ENCODE peak calls at places on chromosomes 5 and 9, in six cellular contexts. One of them, this sample, is unnamed. For H3K4me1, the result is how much of the 10 kb centered on the place peaks cover.

GRCh38 chr9:35736201-35736633 is 3.8 kb downstream of the CREB3 start:
- DNase-seq in Peyer's patch: peak
- DNase-seq in left ventricle myocardium inferior: peak
- DNase-seq in cardiac muscle cell: peak
- DNase-seq in lower lobe of right lung: peak
- DNase-seq in endothelial cell of umbilical vein: peak
- DNase-seq in this sample: peak

GRCh38 chr9:33813712-33814641 is 3.0 kb upstream of the UBE2R2 start:
- DNase-seq in endothelial cell of umbilical vein: peak
- DNase-seq in left ventricle myocardium inferior: no peak
- DNase-seq in Peyer's patch: peak
- DNase-seq in cardiac muscle cell: peak
- DNase-seq in lower lobe of right lung: no peak
- DNase-seq in this sample: no peak

GRCh38 chr5:79878721-79879336 is 112.2 kb downstream of the MTX3 start:
- DNase-seq in endothelial cell of umbilical vein: no peak
- DNase-seq in Peyer's patch: no peak
- DNase-seq in cardiac muscle cell: peak
- DNase-seq in lower lobe of right lung: no peak
- DNase-seq in left ventricle myocardium inferior: no peak
- DNase-seq in this sample: no peak

GRCh38 chr5:7169240-7169878 is 226.6 kb upstream of the ADCY2 start:
- DNase-seq in left ventricle myocardium inferior: no peak
- DNase-seq in lower lobe of right lung: no peak
- DNase-seq in Peyer's patch: no peak
- DNase-seq in cardiac muscle cell: no peak
- DNase-seq in endothelial cell of umbilical vein: no peak
- DNase-seq in this sample: no peak

GRCh38 chr5:62621280-62621679 is 42.7 kb downstream of the LRRC70 start:
- DNase-seq in Peyer's patch: no peak
- DNase-seq in lower lobe of right lung: no peak
- DNase-seq in cardiac muscle cell: peak
- DNase-seq in left ventricle myocardium inferior: no peak
- DNase-seq in endothelial cell of umbilical vein: no peak
- DNase-seq in this sample: no peak

GRCh38 chr9:438066-438465 is 223.4 kb downstream of the DOCK8 start:
- DNase-seq in endothelial cell of umbilical vein: no peak
- DNase-seq in left ventricle myocardium inferior: no peak
- DNase-seq in lower lobe of right lung: no peak
- DNase-seq in Peyer's patch: no peak
- DNase-seq in cardiac muscle cell: no peak
- DNase-seq in this sample: no peak

GRCh38 chr5:13946111-13946510 is 1.6 kb upstream of the DNAH5 start:
- DNase-seq in Peyer's patch: no peak
- DNase-seq in cardiac muscle cell: no peak
- DNase-seq in left ventricle myocardium inferior: no peak
- DNase-seq in endothelial cell of umbilical vein: no peak
- DNase-seq in lower lobe of right lung: no peak
- DNase-seq in this sample: no peak

GRCh38 chr5:16936150-16937022 is at the start of gene MYO10:
- DNase-seq in endothelial cell of umbilical vein: peak
- DNase-seq in left ventricle myocardium inferior: peak
- DNase-seq in Peyer's patch: peak
- DNase-seq in cardiac muscle cell: peak
- DNase-seq in lower lobe of right lung: peak
- DNase-seq in this sample: peak

GRCh38 chr9:96617439-96618185 is 2.0 kb downstream of the CDC14B start:
- DNase-seq in endothelial cell of umbilical vein: no peak
- DNase-seq in Peyer's patch: no peak
- DNase-seq in cardiac muscle cell: peak
- DNase-seq in left ventricle myocardium inferior: no peak
- DNase-seq in lower lobe of right lung: no peak
- DNase-seq in this sample: no peak

GRCh38 chr9:23438299-23438907 is 387.6 kb downstream of the ELAVL2 start:
- DNase-seq in lower lobe of right lung: no peak
- DNase-seq in Peyer's patch: no peak
- DNase-seq in cardiac muscle cell: no peak
- DNase-seq in left ventricle myocardium inferior: no peak
- DNase-seq in endothelial cell of umbilical vein: no peak
- DNase-seq in this sample: no peak

GRCh38 chr9:133146746-133147411 is 16.8 kb downstream of the GBGT1 start:
- DNase-seq in Peyer's patch: no peak
- DNase-seq in lower lobe of right lung: no peak
- DNase-seq in endothelial cell of umbilical vein: no peak
- DNase-seq in left ventricle myocardium inferior: no peak
- DNase-seq in cardiac muscle cell: no peak
- DNase-seq in this sample: no peak

GRCh38 chr5:124677376-124677998 is 69.0 kb downstream of the ZNF608 start:
- DNase-seq in Peyer's patch: no peak
- DNase-seq in endothelial cell of umbilical vein: peak
- DNase-seq in lower lobe of right lung: no peak
- DNase-seq in cardiac muscle cell: no peak
- DNase-seq in left ventricle myocardium inferior: no peak
- DNase-seq in this sample: no peak

GRCh38 chr5:131324311-131324710 is 60.5 kb downstream of the CDC42SE2 start:
- DNase-seq in lower lobe of right lung: no peak
- DNase-seq in left ventricle myocardium inferior: no peak
- DNase-seq in Peyer's patch: no peak
- DNase-seq in endothelial cell of umbilical vein: no peak
- DNase-seq in cardiac muscle cell: no peak
- DNase-seq in this sample: no peak

GRCh38 chr5:126124706-126125345 is 298.4 kb upstream of the GRAMD2B start:
- DNase-seq in lower lobe of right lung: no peak
- DNase-seq in Peyer's patch: no peak
- DNase-seq in cardiac muscle cell: no peak
- DNase-seq in endothelial cell of umbilical vein: no peak
- DNase-seq in left ventricle myocardium inferior: no peak
- DNase-seq in this sample: no peak

GRCh38 chr5:60487466-60487865 is 212.5 kb downstream of the DEPDC1B start:
- DNase-seq in endothelial cell of umbilical vein: no peak
- DNase-seq in cardiac muscle cell: no peak
- DNase-seq in lower lobe of right lung: no peak
- DNase-seq in left ventricle myocardium inferior: no peak
- DNase-seq in Peyer's patch: no peak
- DNase-seq in this sample: no peak

GRCh38 chr9:79621916-79622575 is 50.3 kb downstream of the TLE4 start:
- DNase-seq in cardiac muscle cell: no peak
- DNase-seq in left ventricle myocardium inferior: no peak
- DNase-seq in endothelial cell of umbilical vein: no peak
- DNase-seq in lower lobe of right lung: no peak
- DNase-seq in Peyer's patch: no peak
- DNase-seq in this sample: no peak

GRCh38 chr9:38644601-38645000 is 24.2 kb upstream of the ANKRD18A start:
- DNase-seq in left ventricle myocardium inferior: no peak
- DNase-seq in lower lobe of right lung: no peak
- DNase-seq in cardiac muscle cell: no peak
- DNase-seq in endothelial cell of umbilical vein: no peak
- DNase-seq in Peyer's patch: no peak
- DNase-seq in this sample: no peak

GRCh38 chr5:6730407-6730806 is 17.2 kb downstream of the TENT4A start:
- DNase-seq in endothelial cell of umbilical vein: no peak
- DNase-seq in left ventricle myocardium inferior: no peak
- DNase-seq in cardiac muscle cell: no peak
- DNase-seq in Peyer's patch: peak
- DNase-seq in lower lobe of right lung: no peak
- DNase-seq in this sample: no peak

GRCh38 chr9:32665101-32665500 is 29.6 kb upstream of the TAF1L start:
- DNase-seq in cardiac muscle cell: no peak
- DNase-seq in lower lobe of right lung: no peak
- DNase-seq in endothelial cell of umbilical vein: no peak
- DNase-seq in Peyer's patch: no peak
- DNase-seq in left ventricle myocardium inferior: no peak
- DNase-seq in this sample: no peak

GRCh38 chr5:134000116-134000515 is 4.7 kb downstream of the VDAC1 start:
- DNase-seq in lower lobe of right lung: no peak
- DNase-seq in left ventricle myocardium inferior: peak
- DNase-seq in endothelial cell of umbilical vein: no peak
- DNase-seq in Peyer's patch: no peak
- DNase-seq in cardiac muscle cell: no peak
- DNase-seq in this sample: no peak

GRCh38 chr5:140292212-140293040 is 10.5 kb downstream of the PFDN1 start:
- DNase-seq in cardiac muscle cell: no peak
- DNase-seq in lower lobe of right lung: no peak
- DNase-seq in endothelial cell of umbilical vein: peak
- DNase-seq in Peyer's patch: no peak
- DNase-seq in left ventricle myocardium inferior: no peak
- DNase-seq in this sample: no peak

GRCh38 chr5:169893010-169893409 is 87.3 kb downstream of the INSYN2B start:
- DNase-seq in endothelial cell of umbilical vein: no peak
- DNase-seq in left ventricle myocardium inferior: no peak
- DNase-seq in lower lobe of right lung: no peak
- DNase-seq in cardiac muscle cell: no peak
- DNase-seq in Peyer's patch: no peak
- DNase-seq in this sample: no peak

GRCh38 chr5:33794550-33795300 is 97.1 kb downstream of the ADAMTS12 start:
- DNase-seq in endothelial cell of umbilical vein: peak
- DNase-seq in cardiac muscle cell: no peak
- DNase-seq in lower lobe of right lung: no peak
- DNase-seq in left ventricle myocardium inferior: no peak
- DNase-seq in Peyer's patch: no peak
- DNase-seq in this sample: no peak

GRCh38 chr9:29198861-29199260 is 1625.6 kb upstream of the C9orf72 start:
- DNase-seq in lower lobe of right lung: no peak
- DNase-seq in cardiac muscle cell: no peak
- DNase-seq in left ventricle myocardium inferior: no peak
- DNase-seq in endothelial cell of umbilical vein: no peak
- DNase-seq in Peyer's patch: no peak
- DNase-seq in this sample: no peak

GRCh38 chr9:29203216-29203930 is 1630.1 kb upstream of the C9orf72 start:
- DNase-seq in endothelial cell of umbilical vein: no peak
- DNase-seq in Peyer's patch: no peak
- DNase-seq in left ventricle myocardium inferior: no peak
- DNase-seq in cardiac muscle cell: no peak
- DNase-seq in lower lobe of right lung: no peak
- DNase-seq in this sample: no peak

GRCh38 chr9:29200650-29201049 is 1627.4 kb upstream of the C9orf72 start:
- DNase-seq in Peyer's patch: no peak
- DNase-seq in cardiac muscle cell: no peak
- DNase-seq in lower lobe of right lung: no peak
- DNase-seq in left ventricle myocardium inferior: no peak
- DNase-seq in endothelial cell of umbilical vein: no peak
- DNase-seq in this sample: no peak

GRCh38 chr9:29199975-29200374 is 1626.7 kb upstream of the C9orf72 start:
- DNase-seq in Peyer's patch: no peak
- DNase-seq in endothelial cell of umbilical vein: no peak
- DNase-seq in lower lobe of right lung: no peak
- DNase-seq in left ventricle myocardium inferior: no peak
- DNase-seq in cardiac muscle cell: no peak
- DNase-seq in this sample: no peak
- H3K4me3 ChIP-seq in Peyer's patch: no peak
- H3K4me3 ChIP-seq in endothelial cell of umbilical vein: no peak
- H3K4me3 ChIP-seq in lower lobe of right lung: no peak
- H3K4me3 ChIP-seq in left ventricle myocardium inferior: no peak
- H3K4me3 ChIP-seq in cardiac muscle cell: no peak
- H3K4me3 ChIP-seq in this sample: no peak

GRCh38 chr9:72615931-72616330 is 94.5 kb downstream of the TMC1 start:
- DNase-seq in lower lobe of right lung: no peak
- DNase-seq in endothelial cell of umbilical vein: no peak
- DNase-seq in left ventricle myocardium inferior: no peak
- DNase-seq in Peyer's patch: no peak
- DNase-seq in cardiac muscle cell: no peak
- DNase-seq in this sample: no peak

GRCh38 chr9:72614057-72614456 is 92.6 kb downstream of the TMC1 start:
- DNase-seq in left ventricle myocardium inferior: no peak
- DNase-seq in endothelial cell of umbilical vein: no peak
- DNase-seq in Peyer's patch: no peak
- DNase-seq in cardiac muscle cell: no peak
- DNase-seq in lower lobe of right lung: no peak
- DNase-seq in this sample: no peak

DNA sequence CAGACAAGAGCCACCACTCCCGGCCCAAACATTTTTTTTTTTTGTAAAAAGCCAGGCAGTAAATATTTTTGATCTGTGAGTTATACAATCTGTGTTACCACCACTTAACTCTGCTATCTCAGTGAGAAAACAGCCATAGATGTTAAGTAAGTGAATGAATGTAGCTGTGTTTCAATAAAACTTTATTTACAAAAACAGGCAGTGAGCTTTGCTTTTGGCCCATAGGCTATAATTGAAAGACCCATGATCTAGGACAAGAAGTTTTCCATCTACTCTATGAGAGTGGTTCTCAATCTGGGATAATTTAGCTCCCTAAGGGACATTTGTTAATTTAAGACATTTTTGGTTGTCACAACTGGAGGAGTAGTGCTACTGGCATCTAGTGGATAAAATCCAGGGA is 91.0 kb downstream of the TMC1 start:
- DNase-seq in lower lobe of right lung: no peak
- DNase-seq in Peyer's patch: no peak
- DNase-seq in endothelial cell of umbilical vein: no peak
- DNase-seq in left ventricle myocardium inferior: no peak
- DNase-seq in cardiac muscle cell: no peak
- DNase-seq in this sample: no peak
- TF ChIP-seq CTCF in lower lobe of right lung: no peak
- TF ChIP-seq CTCF in Peyer's patch: no peak
- TF ChIP-seq CTCF in endothelial cell of umbilical vein: no peak
- TF ChIP-seq CTCF in left ventricle myocardium inferior: no peak
- TF ChIP-seq CTCF in cardiac muscle cell: no peak
- TF ChIP-seq CTCF in this sample: no peak

GRCh38 chr5:958701-959571 is 49.7 kb upstream of the NKD2 start:
- DNase-seq in lower lobe of right lung: peak
- DNase-seq in left ventricle myocardium inferior: no peak
- DNase-seq in Peyer's patch: peak
- DNase-seq in endothelial cell of umbilical vein: no peak
- DNase-seq in cardiac muscle cell: no peak
- DNase-seq in this sample: no peak
- H3K4me1 ChIP-seq in lower lobe of right lung: under half
- H3K4me1 ChIP-seq in left ventricle myocardium inferior: under half
- H3K4me1 ChIP-seq in Peyer's patch: under half
- H3K4me1 ChIP-seq in endothelial cell of umbilical vein: under half
- H3K4me1 ChIP-seq in cardiac muscle cell: under half
- H3K4me1 ChIP-seq in this sample: under half

GRCh38 chr5:39057745-39058144 is 16.5 kb downstream of the RICTOR start:
- DNase-seq in lower lobe of right lung: no peak
- DNase-seq in Peyer's patch: no peak
- DNase-seq in left ventricle myocardium inferior: no peak
- DNase-seq in endothelial cell of umbilical vein: peak
- DNase-seq in cardiac muscle cell: no peak
- DNase-seq in this sample: no peak
- H3K4me3 ChIP-seq in lower lobe of right lung: peak
- H3K4me3 ChIP-seq in Peyer's patch: no peak
- H3K4me3 ChIP-seq in left ventricle myocardium inferior: peak
- H3K4me3 ChIP-seq in endothelial cell of umbilical vein: no peak
- H3K4me3 ChIP-seq in cardiac muscle cell: no peak
- H3K4me3 ChIP-seq in this sample: no peak

GRCh38 chr9:123434619-123435240 is 78.7 kb downstream of the CRB2 start:
- DNase-seq in endothelial cell of umbilical vein: no peak
- DNase-seq in left ventricle myocardium inferior: no peak
- DNase-seq in lower lobe of right lung: no peak
- DNase-seq in cardiac muscle cell: peak
- DNase-seq in Peyer's patch: no peak
- DNase-seq in this sample: no peak
- TF ChIP-seq CTCF in endothelial cell of umbilical vein: peak
- TF ChIP-seq CTCF in left ventricle myocardium inferior: no peak
- TF ChIP-seq CTCF in lower lobe of right lung: no peak
- TF ChIP-seq CTCF in cardiac muscle cell: no peak
- TF ChIP-seq CTCF in Peyer's patch: no peak
- TF ChIP-seq CTCF in this sample: no peak

DNA sequence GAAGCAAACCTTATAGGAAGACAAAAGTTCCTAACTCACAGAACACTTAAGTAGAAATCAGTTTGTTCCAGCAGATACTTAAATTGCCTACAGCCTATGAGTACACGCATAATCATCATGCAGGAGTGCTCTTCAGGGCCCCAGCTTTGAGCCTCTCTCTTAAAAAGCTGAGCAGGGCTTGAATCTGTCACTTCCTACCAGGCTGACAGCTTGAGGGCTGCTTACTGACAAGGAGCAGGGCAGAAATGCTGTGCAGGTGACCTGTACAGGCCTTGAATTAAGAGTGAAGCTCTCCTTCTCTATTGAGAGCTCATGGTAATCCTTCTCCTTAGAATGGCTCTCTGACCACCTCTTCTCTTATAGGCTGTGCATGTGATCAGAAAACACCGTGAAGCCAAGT is 66.5 kb upstream of the MAST4 start:
- DNase-seq in Peyer's patch: no peak
- DNase-seq in lower lobe of right lung: no peak
- DNase-seq in left ventricle myocardium inferior: no peak
- DNase-seq in endothelial cell of umbilical vein: no peak
- DNase-seq in cardiac muscle cell: peak
- DNase-seq in this sample: no peak
- H3K4me1 ChIP-seq in Peyer's patch: under half
- H3K4me1 ChIP-seq in lower lobe of right lung: under half
- H3K4me1 ChIP-seq in left ventricle myocardium inferior: under half
- H3K4me1 ChIP-seq in endothelial cell of umbilical vein: under half
- H3K4me1 ChIP-seq in cardiac muscle cell: under half
- H3K4me1 ChIP-seq in this sample: under half